ENCODE peak calls at places on chromosome 21, in ten cellular contexts. L is anterior cingulate cortex; K is amygdala; D is stimulated activated CD8-positive, alpha-beta memory T cell treated with anti-CD3 and anti-CD28 coated beads, Interleukin-15, amount 100 ng/mL, for 4 hours; E is globus pallidus; X is stomach; O is neural progenitor cell; V is kidney tubule cell; C is left lung; Y is activated CD4-positive, alpha-beta T cell treated with anti-CD3 and anti-CD28 coated beads for 48 hours. J is an unnamed sample.

GRCh38 chr21:35727830-35728229 is 332.5 kb downstream of the SETD4 start:
- DNase-seq in C (no peak), D (no peak), L (no peak), V (no peak), Y (no peak), X (no peak), O (no peak), E (no peak), K (no peak), J (no peak)

GRCh38 chr21:28229811-28230210 is 762.9 kb downstream of the LTN1 start:
- DNase-seq in K (no peak), D (no peak), L (no peak), O (no peak), V (no peak), C (no peak), X (no peak), E (no peak), Y (no peak), J (no peak)

GRCh38 chr21:33940164-33940563 is 24.6 kb upstream of the ATP5PO start:
- DNase-seq in L (no peak), K (no peak), V (no peak), E (no peak), X (no peak), O (no peak), D (no peak), C (no peak), Y (no peak), J (no peak)

GRCh38 chr21:35360870-35361570 is 311.9 kb upstream of the RUNX1 start:
- DNase-seq in V (no peak), O (no peak), D (no peak), E (no peak), K (no peak), L (no peak), X (no peak), Y (no peak), C (no peak), J (no peak)

GRCh38 chr21:44761011-44761729 is 40.5 kb downstream of the UBE2G2 start:
- DNase-seq in D (no peak), V (peak), X (no peak), O (peak), L (no peak), E (no peak), K (no peak), Y (peak), C (no peak), J (peak)

GRCh38 chr21:26845066-26845749 is at the start of gene ADAMTS1:
- DNase-seq in K (peak), O (peak), V (peak), X (peak), L (peak), E (peak), C (peak), D (no peak), Y (peak), J (no peak)

GRCh38 chr21:32817206-32817605 is 45.7 kb upstream of the PAXBP1 start:
- DNase-seq in C (no peak), E (no peak), K (no peak), V (peak), X (no peak), D (no peak), O (no peak), Y (no peak), L (no peak), J (no peak)

GRCh38 chr21:36080386-36080785 is 10.6 kb downstream of the CBR1 start:
- DNase-seq in K (no peak), D (no peak), Y (no peak), C (no peak), L (no peak), O (no peak), V (no peak), E (peak), X (no peak), J (no peak)

GRCh38 chr21:31686272-31686913 is 26.9 kb downstream of the SOD1 start:
- DNase-seq in X (no peak), V (no peak), L (no peak), E (no peak), O (no peak), Y (no peak), D (no peak), K (no peak), C (no peak), J (no peak)

GRCh38 chr21:36330904-36331303 is 10.9 kb downstream of the MORC3 start:
- DNase-seq in C (no peak), Y (peak), D (peak), E (peak), V (peak), L (no peak), X (peak), O (peak), K (peak), J (no peak)

GRCh38 chr21:26093094-26093493 is 77.5 kb downstream of the APP start:
- DNase-seq in O (no peak), E (no peak), K (no peak), C (no peak), D (no peak), V (peak), X (no peak), L (no peak), Y (no peak), J (no peak)

GRCh38 chr21:19130379-19131028 is 726.9 kb upstream of the TMPRSS15 start:
- DNase-seq in O (no peak), X (no peak), V (no peak), Y (no peak), C (no peak), E (no peak), L (no peak), K (no peak), D (no peak), J (no peak)

GRCh38 chr21:38263493-38263892 is 6.7 kb downstream of the KCNJ15 start:
- DNase-seq in C (no peak), L (no peak), D (no peak), O (no peak), E (no peak), Y (no peak), K (no peak), V (peak), X (no peak), J (no peak)